ENCODE peak calls at places on chromosomes 16 and 17, in ten cellular contexts. One of them, this sample, is unnamed.

GRCh38 chr16:50114357-50115129 is 38.6 kb upstream of the TENT4B start:
- DNase-seq in A549: no peak
- DNase-seq in ovary: no peak
- DNase-seq in AG04450: no peak
- DNase-seq in HFF-Myc: no peak
- DNase-seq in stomach: no peak
- DNase-seq in BJ: no peak
- DNase-seq in fibroblast of the aortic adventitia: no peak
- DNase-seq in heart left ventricle: no peak
- DNase-seq in left ventricle myocardium inferior: no peak
- DNase-seq in this sample: no peak

GRCh38 chr16:11412965-11413887 is 68.0 kb downstream of the RMI2 start:
- DNase-seq in A549: no peak
- DNase-seq in ovary: no peak
- DNase-seq in AG04450: no peak
- DNase-seq in HFF-Myc: no peak
- DNase-seq in stomach: no peak
- DNase-seq in BJ: no peak
- DNase-seq in fibroblast of the aortic adventitia: no peak
- DNase-seq in heart left ventricle: no peak
- DNase-seq in left ventricle myocardium inferior: no peak
- DNase-seq in this sample: no peak

GRCh38 chr17:31416503-31416923 is 25.0 kb downstream of the RAB11FIP4 start:
- DNase-seq in A549: no peak
- DNase-seq in ovary: no peak
- DNase-seq in AG04450: no peak
- DNase-seq in HFF-Myc: no peak
- DNase-seq in stomach: no peak
- DNase-seq in BJ: no peak
- DNase-seq in fibroblast of the aortic adventitia: no peak
- DNase-seq in heart left ventricle: peak
- DNase-seq in left ventricle myocardium inferior: peak
- DNase-seq in this sample: no peak

GRCh38 chr17:7266784-7267183 is 4.5 kb upstream of the CLDN7 start:
- DNase-seq in A549: no peak
- DNase-seq in ovary: no peak
- DNase-seq in AG04450: no peak
- DNase-seq in HFF-Myc: no peak
- DNase-seq in stomach: no peak
- DNase-seq in BJ: no peak
- DNase-seq in fibroblast of the aortic adventitia: no peak
- DNase-seq in heart left ventricle: no peak
- DNase-seq in left ventricle myocardium inferior: no peak
- DNase-seq in this sample: peak

GRCh38 chr16:87946596-87947350 is 4.5 kb upstream of the BANP start:
- DNase-seq in A549: no peak
- DNase-seq in ovary: no peak
- DNase-seq in AG04450: no peak
- DNase-seq in HFF-Myc: no peak
- DNase-seq in stomach: no peak
- DNase-seq in BJ: no peak
- DNase-seq in fibroblast of the aortic adventitia: no peak
- DNase-seq in heart left ventricle: no peak
- DNase-seq in left ventricle myocardium inferior: no peak
- DNase-seq in this sample: no peak

GRCh38 chr17:44842748-44843147 is 4.9 kb upstream of the HIGD1B start:
- DNase-seq in A549: no peak
- DNase-seq in ovary: no peak
- DNase-seq in AG04450: no peak
- DNase-seq in HFF-Myc: no peak
- DNase-seq in stomach: no peak
- DNase-seq in BJ: no peak
- DNase-seq in fibroblast of the aortic adventitia: no peak
- DNase-seq in heart left ventricle: peak
- DNase-seq in left ventricle myocardium inferior: no peak
- DNase-seq in this sample: no peak

GRCh38 chr16:51148674-51149228 is 2.3 kb downstream of the SALL1 start:
- DNase-seq in A549: no peak
- DNase-seq in ovary: no peak
- DNase-seq in AG04450: no peak
- DNase-seq in HFF-Myc: no peak
- DNase-seq in stomach: no peak
- DNase-seq in BJ: no peak
- DNase-seq in fibroblast of the aortic adventitia: peak
- DNase-seq in heart left ventricle: no peak
- DNase-seq in left ventricle myocardium inferior: no peak
- DNase-seq in this sample: peak

GRCh38 chr16:9966569-9967157 is 215.6 kb downstream of the GRIN2A start:
- DNase-seq in A549: no peak
- DNase-seq in ovary: no peak
- DNase-seq in AG04450: no peak
- DNase-seq in HFF-Myc: no peak
- DNase-seq in stomach: no peak
- DNase-seq in BJ: no peak
- DNase-seq in fibroblast of the aortic adventitia: peak
- DNase-seq in heart left ventricle: no peak
- DNase-seq in left ventricle myocardium inferior: no peak
- DNase-seq in this sample: peak

GRCh38 chr16:86520317-86521210 is 10.2 kb downstream of the FOXF1 start:
- DNase-seq in A549: no peak
- DNase-seq in ovary: no peak
- DNase-seq in AG04450: no peak
- DNase-seq in HFF-Myc: no peak
- DNase-seq in stomach: no peak
- DNase-seq in BJ: no peak
- DNase-seq in fibroblast of the aortic adventitia: no peak
- DNase-seq in heart left ventricle: peak
- DNase-seq in left ventricle myocardium inferior: peak
- DNase-seq in this sample: no peak

GRCh38 chr17:31733326-31733725 is 125.7 kb downstream of the COPRS start:
- DNase-seq in A549: no peak
- DNase-seq in ovary: no peak
- DNase-seq in AG04450: no peak
- DNase-seq in HFF-Myc: no peak
- DNase-seq in stomach: no peak
- DNase-seq in BJ: no peak
- DNase-seq in fibroblast of the aortic adventitia: no peak
- DNase-seq in heart left ventricle: no peak
- DNase-seq in left ventricle myocardium inferior: no peak
- DNase-seq in this sample: no peak

GRCh38 chr17:57195790-57196460 is 60.4 kb upstream of the MSI2 start:
- DNase-seq in A549: no peak
- DNase-seq in ovary: no peak
- DNase-seq in AG04450: no peak
- DNase-seq in HFF-Myc: peak
- DNase-seq in stomach: no peak
- DNase-seq in BJ: no peak
- DNase-seq in fibroblast of the aortic adventitia: no peak
- DNase-seq in heart left ventricle: no peak
- DNase-seq in left ventricle myocardium inferior: no peak
- DNase-seq in this sample: peak

DNA sequence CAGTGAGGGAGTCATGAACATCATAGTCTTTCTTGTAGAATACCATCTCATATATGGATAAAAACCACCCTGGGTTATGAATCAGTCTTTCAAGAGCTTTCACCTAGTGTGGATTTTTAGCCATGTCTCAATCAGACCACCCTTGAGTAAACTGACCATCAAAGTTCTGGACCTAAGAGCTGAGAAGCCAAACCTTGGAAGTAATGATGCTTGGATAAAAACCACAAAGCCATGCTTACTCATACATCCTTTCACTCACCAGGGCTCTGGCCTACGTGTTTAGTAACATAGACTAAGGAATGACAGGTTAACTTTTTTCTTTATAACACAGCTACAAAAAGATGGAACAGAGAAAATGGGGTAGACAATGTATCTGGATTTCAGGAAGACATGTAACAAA is 167.2 kb downstream of the STX8 start:
- DNase-seq in A549: no peak
- DNase-seq in ovary: no peak
- DNase-seq in AG04450: no peak
- DNase-seq in HFF-Myc: no peak
- DNase-seq in stomach: no peak
- DNase-seq in BJ: no peak
- DNase-seq in fibroblast of the aortic adventitia: peak
- DNase-seq in heart left ventricle: no peak
- DNase-seq in left ventricle myocardium inferior: no peak
- DNase-seq in this sample: peak
- TF ChIP-seq CTCF in A549: no peak
- TF ChIP-seq CTCF in ovary: no peak
- TF ChIP-seq CTCF in AG04450: no peak
- TF ChIP-seq CTCF in HFF-Myc: no peak
- TF ChIP-seq CTCF in stomach: no peak
- TF ChIP-seq CTCF in BJ: no peak
- TF ChIP-seq CTCF in fibroblast of the aortic adventitia: no peak
- TF ChIP-seq CTCF in heart left ventricle: no peak
- TF ChIP-seq CTCF in left ventricle myocardium inferior: no peak
- TF ChIP-seq CTCF in this sample: no peak

DNA sequence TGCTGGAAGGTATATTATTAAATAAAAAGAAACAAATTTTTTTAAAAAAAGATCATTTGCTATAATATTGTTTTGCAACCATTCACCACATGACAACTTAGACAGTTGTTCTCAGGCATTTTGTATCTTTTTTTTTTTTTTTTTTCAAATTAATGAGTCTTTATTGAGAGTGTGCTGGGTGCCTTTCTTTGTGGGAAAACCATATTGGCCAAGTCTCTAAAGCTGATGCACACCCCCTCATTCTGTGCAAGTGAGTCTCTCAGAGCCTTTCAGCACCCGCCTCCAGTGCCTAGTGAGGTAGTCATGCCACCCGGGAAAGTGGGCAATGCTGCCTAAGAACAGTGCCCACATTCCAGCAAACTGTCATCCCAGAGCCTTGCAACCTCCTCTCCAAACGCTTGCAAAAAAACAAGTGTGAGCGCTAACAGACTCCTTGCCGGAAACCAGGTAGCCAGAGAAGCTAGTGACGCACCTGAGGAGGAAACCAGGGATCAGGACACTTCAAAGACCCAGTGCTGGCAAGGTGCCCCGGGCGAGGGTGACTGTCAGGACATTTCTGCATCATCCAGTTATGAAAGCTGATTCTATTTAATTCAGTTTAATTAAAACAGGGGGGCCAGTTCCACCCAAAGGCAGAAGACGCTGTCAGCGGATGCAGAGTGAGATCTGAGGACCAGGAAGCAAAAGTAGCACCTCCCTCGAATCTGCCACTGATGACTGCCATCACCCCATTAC is 34.9 kb downstream of the SMARCE1 start:
- DNase-seq in A549: no peak
- DNase-seq in ovary: no peak
- DNase-seq in AG04450: no peak
- DNase-seq in HFF-Myc: no peak
- DNase-seq in stomach: no peak
- DNase-seq in BJ: no peak
- DNase-seq in fibroblast of the aortic adventitia: no peak
- DNase-seq in heart left ventricle: no peak
- DNase-seq in left ventricle myocardium inferior: no peak
- DNase-seq in this sample: no peak
- H3K4me3 ChIP-seq in A549: no peak
- H3K4me3 ChIP-seq in ovary: no peak
- H3K4me3 ChIP-seq in AG04450: no peak
- H3K4me3 ChIP-seq in HFF-Myc: no peak
- H3K4me3 ChIP-seq in stomach: no peak
- H3K4me3 ChIP-seq in BJ: no peak
- H3K4me3 ChIP-seq in fibroblast of the aortic adventitia: no peak
- H3K4me3 ChIP-seq in heart left ventricle: no peak
- H3K4me3 ChIP-seq in left ventricle myocardium inferior: no peak
- H3K4me3 ChIP-seq in this sample: no peak

GRCh38 chr16:75244844-75245758 is 6.3 kb downstream of the BCAR1 start:
- DNase-seq in A549: peak
- DNase-seq in ovary: peak
- DNase-seq in AG04450: peak
- DNase-seq in HFF-Myc: peak
- DNase-seq in stomach: peak
- DNase-seq in BJ: peak
- DNase-seq in fibroblast of the aortic adventitia: peak
- DNase-seq in heart left ventricle: peak
- DNase-seq in left ventricle myocardium inferior: peak
- DNase-seq in this sample: peak
- TF ChIP-seq CTCF in A549: no peak
- TF ChIP-seq CTCF in ovary: no peak
- TF ChIP-seq CTCF in AG04450: no peak
- TF ChIP-seq CTCF in HFF-Myc: no peak
- TF ChIP-seq CTCF in stomach: no peak
- TF ChIP-seq CTCF in BJ: no peak
- TF ChIP-seq CTCF in fibroblast of the aortic adventitia: no peak
- TF ChIP-seq CTCF in heart left ventricle: no peak
- TF ChIP-seq CTCF in left ventricle myocardium inferior: no peak
- TF ChIP-seq CTCF in this sample: no peak

GRCh38 chr17:67469208-67469980 is 92.3 kb downstream of the PITPNC1 start:
- DNase-seq in A549: no peak
- DNase-seq in ovary: no peak
- DNase-seq in AG04450: no peak
- DNase-seq in HFF-Myc: no peak
- DNase-seq in stomach: no peak
- DNase-seq in BJ: no peak
- DNase-seq in fibroblast of the aortic adventitia: peak
- DNase-seq in heart left ventricle: no peak
- DNase-seq in left ventricle myocardium inferior: no peak
- DNase-seq in this sample: no peak
- H3K4me3 ChIP-seq in A549: no peak
- H3K4me3 ChIP-seq in ovary: no peak
- H3K4me3 ChIP-seq in AG04450: no peak
- H3K4me3 ChIP-seq in HFF-Myc: no peak
- H3K4me3 ChIP-seq in stomach: no peak
- H3K4me3 ChIP-seq in BJ: no peak
- H3K4me3 ChIP-seq in fibroblast of the aortic adventitia: no peak
- H3K4me3 ChIP-seq in heart left ventricle: no peak
- H3K4me3 ChIP-seq in left ventricle myocardium inferior: peak
- H3K4me3 ChIP-seq in this sample: no peak

GRCh38 chr17:41959336-41960095 is 7.1 kb upstream of the CNP start:
- DNase-seq in A549: peak
- DNase-seq in ovary: no peak
- DNase-seq in AG04450: peak
- DNase-seq in HFF-Myc: peak
- DNase-seq in stomach: no peak
- DNase-seq in BJ: no peak
- DNase-seq in fibroblast of the aortic adventitia: peak
- DNase-seq in heart left ventricle: peak
- DNase-seq in left ventricle myocardium inferior: no peak
- DNase-seq in this sample: peak
- TF ChIP-seq CTCF in A549: peak
- TF ChIP-seq CTCF in ovary: peak
- TF ChIP-seq CTCF in AG04450: peak
- TF ChIP-seq CTCF in HFF-Myc: peak
- TF ChIP-seq CTCF in stomach: no peak
- TF ChIP-seq CTCF in BJ: peak
- TF ChIP-seq CTCF in fibroblast of the aortic adventitia: peak
- TF ChIP-seq CTCF in heart left ventricle: peak
- TF ChIP-seq CTCF in left ventricle myocardium inferior: peak
- TF ChIP-seq CTCF in this sample: peak

This sample was measured in fibroblast of mammary gland.